ENCODE peak calls at places on chromosomes 11 and 22, in ten cellular contexts. Y is Peyer's patch; F is K562; P is cardiac fibroblast; V is pancreas; A is WERI-Rb-1; X is CD4-positive, alpha-beta T cell; K is kidney; Z is A549; N is hepatocyte. O is an unnamed sample.

GRCh38 chr11:15770798-15771414 is 585.4 kb downstream of the SOX6 start:
- DNase-seq in A (peak; percentile 54), K (no peak), V (no peak), X (no peak), Y (no peak), N (peak; percentile 47), P (peak; percentile 58), Z (peak; percentile 29), F (peak; percentile 61), O (peak; percentile 60)

GRCh38 chr11:43802509-43802908 is 78.1 kb upstream of the ALKBH3 start:
- DNase-seq in K (no peak), F (peak; percentile 30), V (no peak), N (no peak), X (no peak), Y (no peak), Z (no peak), A (no peak), P (peak; percentile 16), O (no peak)

GRCh38 chr11:74288161-74288560 is 23.3 kb downstream of the P4HA3 start:
- DNase-seq in Z (peak; percentile 86), P (peak; percentile 98), V (no peak), A (no peak), N (peak; percentile 34), K (no peak), X (no peak), Y (no peak), F (peak; percentile 29), O (no peak)

GRCh38 chr11:1970956-1971355 is 23.8 kb downstream of the MRPL23 start:
- DNase-seq in N (peak; percentile 0), Z (no peak), V (no peak), X (no peak), Y (no peak), F (no peak), P (no peak), A (no peak), K (peak; percentile 17), O (no peak)

GRCh38 chr11:1382831-1383607 is 6.7 kb upstream of the BRSK2 start:
- DNase-seq in A (peak; percentile 91), Z (peak; percentile 90), F (peak; percentile 67), Y (peak; percentile 92), X (peak; percentile 73), V (peak; percentile 72), P (peak; percentile 66), K (peak; percentile 95), N (peak; percentile 94), O (peak; percentile 61)

GRCh38 chr22:48258108-48258705 is 1495.8 kb downstream of the TBC1D22A start:
- DNase-seq in Z (no peak), K (no peak), P (no peak), Y (no peak), F (no peak), X (no peak), A (no peak), V (no peak), N (no peak), O (no peak)

GRCh38 chr11:88535916-88536547 is 198.5 kb upstream of the CTSC start:
- DNase-seq in K (no peak), P (peak; percentile 96), V (no peak), Z (peak; percentile 40), F (no peak), A (no peak), X (no peak), N (peak; percentile 17), Y (no peak), O (no peak)

GRCh38 chr22:35839811-35840739 is 122.4 kb downstream of the APOL5 start:
- DNase-seq in A (peak; percentile 96), V (peak; percentile 76), K (peak; percentile 95), Z (peak; percentile 62), P (peak; percentile 98), N (peak; percentile 95), Y (peak; percentile 29), X (no peak), F (peak; percentile 92), O (peak; percentile 83)

GRCh38 chr11:70112017-70112434 is 33.9 kb downstream of the ANO1 start:
- DNase-seq in K (no peak), F (no peak), Y (no peak), A (no peak), V (no peak), N (no peak), Z (no peak), P (no peak), X (no peak), O (no peak)

GRCh38 chr22:41273128-41273527 is 12.9 kb downstream of the RANGAP1 start:
- DNase-seq in P (no peak), Y (no peak), A (no peak), Z (no peak), X (no peak), N (no peak), K (no peak), V (no peak), F (no peak), O (no peak)

GRCh38 chr11:132972565-132972964 is 559.7 kb downstream of the OPCML start:
- DNase-seq in X (no peak), Y (no peak), N (no peak), K (no peak), V (no peak), F (no peak), Z (no peak), P (no peak), A (no peak), O (no peak)

GRCh38 chr11:73386026-73386425 is 9.8 kb downstream of the RELT start:
- DNase-seq in Y (peak; percentile 73), A (no peak), F (peak; percentile 77), V (no peak), K (no peak), Z (no peak), X (no peak), P (no peak), N (peak; percentile 37), O (no peak)

GRCh38 chr22:24686280-24686679 is 83.3 kb downstream of the GGT1 start:
- DNase-seq in P (no peak), Z (no peak), Y (no peak), V (no peak), A (no peak), N (no peak), X (no peak), K (no peak), F (no peak), O (no peak)

GRCh38 chr11:1082346-1082727 is 7.7 kb downstream of the MUC2 start:
- DNase-seq in K (peak; percentile 59), A (no peak), V (no peak), X (no peak), Z (no peak), Y (no peak), F (no peak), P (no peak), N (no peak), O (no peak)

DNA sequence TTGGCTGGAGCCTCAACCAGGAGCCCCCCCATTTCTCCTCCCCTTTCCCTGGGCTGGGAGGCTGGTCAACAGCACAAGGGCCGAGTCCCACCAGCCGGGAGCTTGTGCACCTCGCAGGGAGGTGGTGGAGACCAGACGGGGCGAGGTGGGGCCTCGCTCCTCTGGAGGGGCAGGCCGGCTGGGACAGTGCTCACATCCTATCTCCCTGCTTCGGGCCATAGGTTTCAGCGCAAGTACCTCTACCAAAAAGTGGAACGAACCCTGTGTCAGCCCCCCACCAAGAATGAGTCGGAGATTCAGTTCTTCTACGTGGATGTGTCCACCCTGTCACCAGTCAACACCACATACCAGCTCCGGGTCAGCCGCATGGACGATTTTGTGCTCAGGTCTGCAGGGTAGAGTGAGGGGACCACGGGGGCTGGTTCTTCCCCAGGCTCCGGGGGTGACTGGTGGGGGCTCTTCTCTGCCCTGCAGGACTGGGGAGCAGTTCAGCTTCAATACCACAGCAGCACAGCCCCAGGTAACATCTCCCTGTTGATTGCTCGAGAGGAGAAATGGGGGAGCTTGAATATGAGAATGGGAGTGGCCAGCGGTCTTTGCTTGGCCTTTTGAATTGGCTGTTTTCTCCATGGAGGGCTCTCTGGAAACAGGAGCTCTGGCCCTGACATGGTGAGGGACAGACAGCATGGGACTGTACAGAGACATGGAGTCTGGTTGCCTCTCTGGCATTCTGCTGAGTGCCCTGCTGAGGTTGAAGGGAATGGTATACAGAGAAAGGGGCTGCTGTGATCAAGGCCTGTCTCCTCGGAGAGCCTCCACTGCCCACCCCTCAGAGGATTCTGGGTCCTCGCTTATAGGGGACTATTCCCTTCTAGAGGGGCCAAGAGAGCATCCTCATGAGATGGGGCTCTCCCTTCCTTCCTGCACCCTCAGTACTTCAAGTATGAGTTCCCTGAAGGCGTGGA is 3.3 kb downstream of the SIDT2 start:
- DNase-seq in K (peak; percentile 82), P (no peak), N (no peak), X (no peak), A (no peak), Z (no peak), V (no peak), Y (no peak), F (no peak), O (no peak)
- TF ChIP-seq CTCF in K (no peak), P (no peak), N (no peak), X (peak; percentile 12), A (no peak), Z (no peak), V (no peak), Y (no peak), F (no peak), O (no peak)

DNA sequence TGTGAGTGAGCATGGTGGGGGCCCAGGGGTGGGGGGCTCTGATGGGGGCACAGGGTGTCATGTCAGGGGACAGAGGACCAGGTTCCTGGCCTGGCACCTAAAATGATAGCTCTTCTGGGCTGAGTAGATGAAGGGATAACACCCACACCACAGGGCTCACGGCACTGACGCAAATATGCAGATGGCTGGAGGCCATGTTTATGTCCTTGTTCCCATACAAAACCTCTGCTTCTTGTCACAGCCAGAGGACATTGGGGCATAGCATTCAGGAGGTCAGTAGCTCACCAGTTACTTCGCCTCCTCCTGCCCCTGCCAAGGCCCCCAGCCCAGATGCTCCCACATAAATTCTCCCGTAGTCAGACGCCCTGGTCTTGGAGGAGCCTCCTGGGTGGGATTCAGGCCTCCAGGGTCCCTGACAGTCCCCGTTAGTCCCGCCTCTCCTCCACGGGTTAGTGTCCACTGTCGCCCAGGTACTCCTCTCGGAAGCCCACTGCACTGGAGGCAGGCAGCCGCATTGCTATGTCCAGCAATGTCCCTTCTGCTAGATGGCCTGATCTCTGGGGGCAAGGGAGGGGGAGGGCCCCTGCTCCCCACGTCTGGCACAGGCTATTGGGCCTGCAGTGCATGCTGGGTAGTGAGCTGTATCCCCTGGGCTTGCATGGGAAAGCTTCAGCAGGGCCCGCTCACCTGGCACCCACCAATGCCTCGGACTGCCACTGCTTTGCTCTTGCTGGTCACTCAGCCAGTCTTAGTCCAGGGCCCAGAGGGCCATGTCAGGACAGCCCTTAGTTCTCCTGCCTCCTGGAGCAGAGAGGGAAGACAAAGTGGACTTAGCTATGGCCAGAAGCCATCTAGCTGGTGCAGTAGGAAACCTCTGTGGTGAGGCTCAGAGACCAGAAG is 75.6 kb upstream of the MYOD1 start:
- DNase-seq in A (peak; percentile 9), F (no peak), Y (no peak), P (no peak), V (no peak), K (no peak), X (no peak), N (no peak), Z (no peak), O (no peak)
- TF ChIP-seq CTCF in A (no peak), F (no peak), Y (no peak), P (no peak), V (no peak), K (no peak), X (no peak), N (no peak), Z (no peak), O (no peak)

GRCh38 chr22:43955040-43955882 is at the start of gene SAMM50:
- DNase-seq in N (peak; percentile 93), Z (peak; percentile 79), K (peak; percentile 97), P (peak; percentile 92), F (peak; percentile 92), A (peak; percentile 95), X (peak; percentile 84), Y (peak; percentile 92), V (peak; percentile 88), O (peak; percentile 89)
- TF ChIP-seq CTCF in N (peak; percentile 18), Z (no peak), K (peak; percentile 15), P (no peak), F (no peak), A (no peak), X (no peak), Y (peak; percentile 3), V (no peak), O (no peak)

GRCh38 chr22:21624120-21624879 is 5.5 kb downstream of the YDJC start:
- DNase-seq in V (no peak), P (peak; percentile 26), F (peak; percentile 97), N (peak; percentile 45), Z (no peak), Y (no peak), K (no peak), X (peak; percentile 32), A (peak; percentile 66), O (peak; percentile 63)
- TF ChIP-seq CTCF in V (no peak), P (peak; percentile 48), F (no peak), N (peak; percentile 51), Z (peak; percentile 52), Y (no peak), K (peak; percentile 3), X (no peak), A (peak; percentile 75), O (peak; percentile 28)

O was measured in endothelial cell.